ENCODE peak calls at places on chromosomes 4 and X, in six cellular contexts. X is GM20000; P is smooth muscle cell of the brain vasculature; M is CD4-positive, alpha-beta T cell; Y is hepatocyte; J is stimulated activated CD4-positive, alpha-beta T cell treated with anti-CD3 and anti-CD28 coated beads, Interleukin-2, amount 100 ng/mL, for 48 hours. Q is an unnamed sample.

GRCh38 chr4:677431-678293 is 3.3 kb downstream of the MYL5 start:
- DNase-seq in Y (no peak), X (no peak), M (no peak), J (no peak), P (no peak), Q (no peak)

GRCh38 chr4:102308032-102308799 is 37.1 kb downstream of the SLC39A8 start:
- DNase-seq in P (no peak), M (no peak), X (no peak), J (no peak), Y (no peak), Q (no peak)

GRCh38 chr4:159823743-159824142 is 720.9 kb downstream of the RAPGEF2 start:
- DNase-seq in P (no peak), J (no peak), M (no peak), Y (no peak), X (no peak), Q (no peak)

GRCh38 chrX:14022019-14022418 is 7.7 kb downstream of the GEMIN8 start:
- DNase-seq in X (no peak), Y (no peak), P (no peak), M (no peak), J (no peak), Q (no peak)

GRCh38 chr4:168636506-168637176 is 139.8 kb downstream of the PALLD start:
- DNase-seq in P (no peak), J (no peak), X (no peak), M (no peak), Y (no peak), Q (no peak)

GRCh38 chr4:7734651-7735260 is 204.9 kb downstream of the AFAP1 start:
- DNase-seq in M (no peak), Y (no peak), X (no peak), J (no peak), P (no peak), Q (no peak)

GRCh38 chr4:95504488-95504887 is 44.3 kb downstream of the UNC5C start:
- DNase-seq in Y (no peak), J (no peak), M (no peak), X (no peak), P (no peak), Q (no peak)

GRCh38 chr4:169080970-169081369 is 70.9 kb upstream of the CBR4 start:
- DNase-seq in J (no peak), X (no peak), Y (peak), M (no peak), P (no peak), Q (no peak)

GRCh38 chr4:151376540-151376939 is 32.4 kb upstream of the FHIP1A start:
- DNase-seq in M (no peak), Y (no peak), J (no peak), X (no peak), P (no peak), Q (no peak)

Q was measured in iPS-NIHi11.